ENCODE peak calls at places on chromosomes 2 and 18, in nine cellular contexts. One of them, this sample, is unnamed.

GRCh38 chr2:68291317-68291716 is 28.4 kb downstream of the CNRIP1 start:
- DNase-seq in choroid plexus epithelial cell: no peak
- DNase-seq in stomach: no peak
- DNase-seq in GM13976: no peak
- DNase-seq in kidney epithelial cell: no peak
- DNase-seq in right atrium auricular region: no peak
- DNase-seq in ovary: no peak
- DNase-seq in neural progenitor cell: no peak
- DNase-seq in cardiac fibroblast: no peak
- DNase-seq in this sample: no peak

GRCh38 chr2:127859712-127860085 is 1.7 kb upstream of the POLR2D start:
- DNase-seq in choroid plexus epithelial cell: peak
- DNase-seq in stomach: peak
- DNase-seq in GM13976: peak
- DNase-seq in kidney epithelial cell: no peak
- DNase-seq in right atrium auricular region: no peak
- DNase-seq in ovary: no peak
- DNase-seq in neural progenitor cell: peak
- DNase-seq in cardiac fibroblast: no peak
- DNase-seq in this sample: peak

GRCh38 chr2:203500951-203501350 is 34.1 kb downstream of the RAPH1 start:
- DNase-seq in choroid plexus epithelial cell: no peak
- DNase-seq in stomach: no peak
- DNase-seq in GM13976: no peak
- DNase-seq in kidney epithelial cell: no peak
- DNase-seq in right atrium auricular region: no peak
- DNase-seq in ovary: no peak
- DNase-seq in neural progenitor cell: no peak
- DNase-seq in cardiac fibroblast: no peak
- DNase-seq in this sample: no peak

GRCh38 chr2:200408428-200409311 is 101.2 kb downstream of the KCTD18 start:
- DNase-seq in choroid plexus epithelial cell: peak
- DNase-seq in stomach: peak
- DNase-seq in GM13976: no peak
- DNase-seq in kidney epithelial cell: peak
- DNase-seq in right atrium auricular region: no peak
- DNase-seq in ovary: no peak
- DNase-seq in neural progenitor cell: no peak
- DNase-seq in cardiac fibroblast: peak
- DNase-seq in this sample: no peak

GRCh38 chr2:69067866-69068265 is 54.9 kb downstream of the ANTXR1 start:
- DNase-seq in choroid plexus epithelial cell: no peak
- DNase-seq in stomach: no peak
- DNase-seq in GM13976: no peak
- DNase-seq in kidney epithelial cell: no peak
- DNase-seq in right atrium auricular region: no peak
- DNase-seq in ovary: no peak
- DNase-seq in neural progenitor cell: no peak
- DNase-seq in cardiac fibroblast: no peak
- DNase-seq in this sample: no peak

GRCh38 chr2:203582468-203582867 is 47.4 kb upstream of the RAPH1 start:
- DNase-seq in choroid plexus epithelial cell: peak
- DNase-seq in stomach: no peak
- DNase-seq in GM13976: no peak
- DNase-seq in kidney epithelial cell: no peak
- DNase-seq in right atrium auricular region: no peak
- DNase-seq in ovary: no peak
- DNase-seq in neural progenitor cell: no peak
- DNase-seq in cardiac fibroblast: peak
- DNase-seq in this sample: no peak

GRCh38 chr18:34131008-34131407 is 93.7 kb downstream of the NOL4 start:
- DNase-seq in choroid plexus epithelial cell: no peak
- DNase-seq in stomach: no peak
- DNase-seq in GM13976: no peak
- DNase-seq in kidney epithelial cell: no peak
- DNase-seq in right atrium auricular region: no peak
- DNase-seq in ovary: no peak
- DNase-seq in neural progenitor cell: no peak
- DNase-seq in cardiac fibroblast: no peak
- DNase-seq in this sample: no peak

GRCh38 chr2:229475753-229476152 is 204.7 kb upstream of the PID1 start:
- DNase-seq in choroid plexus epithelial cell: no peak
- DNase-seq in stomach: no peak
- DNase-seq in GM13976: no peak
- DNase-seq in kidney epithelial cell: no peak
- DNase-seq in right atrium auricular region: no peak
- DNase-seq in ovary: no peak
- DNase-seq in neural progenitor cell: no peak
- DNase-seq in cardiac fibroblast: no peak
- DNase-seq in this sample: no peak

GRCh38 chr18:70555046-70555445 is 266.2 kb downstream of the SOCS6 start:
- DNase-seq in choroid plexus epithelial cell: no peak
- DNase-seq in stomach: no peak
- DNase-seq in GM13976: no peak
- DNase-seq in kidney epithelial cell: no peak
- DNase-seq in right atrium auricular region: no peak
- DNase-seq in ovary: no peak
- DNase-seq in neural progenitor cell: no peak
- DNase-seq in cardiac fibroblast: no peak
- DNase-seq in this sample: no peak

GRCh38 chr18:9838144-9838877 is 47.5 kb upstream of the TXNDC2 start:
- DNase-seq in choroid plexus epithelial cell: peak
- DNase-seq in stomach: no peak
- DNase-seq in GM13976: no peak
- DNase-seq in kidney epithelial cell: no peak
- DNase-seq in right atrium auricular region: no peak
- DNase-seq in ovary: no peak
- DNase-seq in neural progenitor cell: peak
- DNase-seq in cardiac fibroblast: no peak
- DNase-seq in this sample: no peak

GRCh38 chr2:38446418-38446817 is 69.3 kb upstream of the ATL2 start:
- DNase-seq in choroid plexus epithelial cell: no peak
- DNase-seq in stomach: no peak
- DNase-seq in GM13976: no peak
- DNase-seq in kidney epithelial cell: no peak
- DNase-seq in right atrium auricular region: no peak
- DNase-seq in ovary: no peak
- DNase-seq in neural progenitor cell: peak
- DNase-seq in cardiac fibroblast: no peak
- DNase-seq in this sample: no peak

GRCh38 chr2:145597011-145597410 is 1077.1 kb upstream of the ZEB2 start:
- DNase-seq in choroid plexus epithelial cell: peak
- DNase-seq in stomach: no peak
- DNase-seq in GM13976: no peak
- DNase-seq in kidney epithelial cell: no peak
- DNase-seq in right atrium auricular region: no peak
- DNase-seq in ovary: no peak
- DNase-seq in neural progenitor cell: no peak
- DNase-seq in cardiac fibroblast: no peak
- DNase-seq in this sample: no peak

DNA sequence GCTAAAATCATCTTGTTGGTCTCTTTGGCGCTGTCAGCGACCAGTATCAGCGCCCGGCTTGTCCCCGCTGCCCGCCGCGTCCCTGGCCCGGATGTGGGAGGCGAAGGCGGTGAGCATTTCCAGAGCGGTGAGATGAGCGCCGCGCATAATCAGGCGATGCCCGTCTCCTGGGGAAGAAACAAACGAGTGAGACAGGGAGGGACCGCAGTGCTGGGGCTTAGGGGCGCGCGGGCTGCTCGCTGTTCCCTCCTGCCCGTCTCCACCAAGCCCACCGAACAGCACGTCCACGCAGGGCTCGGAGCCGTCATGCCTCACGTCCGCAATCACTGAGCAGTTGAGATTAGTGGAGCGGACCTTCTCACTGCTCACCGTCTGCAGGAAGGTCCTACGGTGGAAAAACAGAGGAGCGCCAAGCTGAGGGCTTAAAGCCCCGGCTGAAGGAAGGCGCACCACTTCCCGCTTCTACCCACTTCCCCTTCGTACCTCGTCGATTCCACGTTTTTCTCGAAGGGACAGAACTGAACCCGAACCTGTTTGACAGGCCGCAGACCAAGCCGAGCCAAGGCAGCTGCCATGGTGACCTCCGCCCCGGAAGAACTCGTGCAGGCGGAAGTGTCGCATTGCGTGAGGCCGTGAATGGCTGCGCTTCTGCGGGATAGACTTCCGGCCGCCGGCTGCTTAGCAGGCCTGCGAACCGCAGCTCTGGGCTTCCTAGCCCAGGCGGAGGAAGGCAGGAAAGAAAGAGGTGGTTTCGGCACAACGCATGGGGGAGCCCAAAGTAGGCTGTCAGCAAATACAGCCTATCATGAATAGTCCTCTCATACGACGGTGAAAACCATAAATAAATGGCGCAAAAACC is at the start of gene MRPL53:
- DNase-seq in choroid plexus epithelial cell: peak
- DNase-seq in stomach: peak
- DNase-seq in GM13976: peak
- DNase-seq in kidney epithelial cell: peak
- DNase-seq in right atrium auricular region: peak
- DNase-seq in ovary: peak
- DNase-seq in neural progenitor cell: peak
- DNase-seq in cardiac fibroblast: peak
- DNase-seq in this sample: peak
- TF ChIP-seq CTCF in choroid plexus epithelial cell: no peak
- TF ChIP-seq CTCF in stomach: no peak
- TF ChIP-seq CTCF in GM13976: no peak
- TF ChIP-seq CTCF in kidney epithelial cell: no peak
- TF ChIP-seq CTCF in right atrium auricular region: no peak
- TF ChIP-seq CTCF in ovary: no peak
- TF ChIP-seq CTCF in neural progenitor cell: no peak
- TF ChIP-seq CTCF in cardiac fibroblast: no peak
- TF ChIP-seq CTCF in this sample: no peak

GRCh38 chr2:233384017-233384416 is 29.7 kb downstream of the DGKD start:
- DNase-seq in choroid plexus epithelial cell: no peak
- DNase-seq in stomach: no peak
- DNase-seq in GM13976: no peak
- DNase-seq in kidney epithelial cell: no peak
- DNase-seq in right atrium auricular region: no peak
- DNase-seq in ovary: no peak
- DNase-seq in neural progenitor cell: no peak
- DNase-seq in cardiac fibroblast: no peak
- DNase-seq in this sample: peak
- TF ChIP-seq CTCF in choroid plexus epithelial cell: peak
- TF ChIP-seq CTCF in stomach: no peak
- TF ChIP-seq CTCF in GM13976: no peak
- TF ChIP-seq CTCF in kidney epithelial cell: no peak
- TF ChIP-seq CTCF in right atrium auricular region: no peak
- TF ChIP-seq CTCF in ovary: no peak
- TF ChIP-seq CTCF in neural progenitor cell: no peak
- TF ChIP-seq CTCF in cardiac fibroblast: peak
- TF ChIP-seq CTCF in this sample: no peak

GRCh38 chr2:195656859-195657633 is at the start of gene SLC39A10:
- DNase-seq in choroid plexus epithelial cell: peak
- DNase-seq in stomach: peak
- DNase-seq in GM13976: peak
- DNase-seq in kidney epithelial cell: peak
- DNase-seq in right atrium auricular region: peak
- DNase-seq in ovary: peak
- DNase-seq in neural progenitor cell: peak
- DNase-seq in cardiac fibroblast: peak
- DNase-seq in this sample: peak
- TF ChIP-seq CTCF in choroid plexus epithelial cell: peak
- TF ChIP-seq CTCF in stomach: peak
- TF ChIP-seq CTCF in GM13976: no peak
- TF ChIP-seq CTCF in kidney epithelial cell: no peak
- TF ChIP-seq CTCF in right atrium auricular region: no peak
- TF ChIP-seq CTCF in ovary: peak
- TF ChIP-seq CTCF in neural progenitor cell: peak
- TF ChIP-seq CTCF in cardiac fibroblast: no peak
- TF ChIP-seq CTCF in this sample: peak

DNA sequence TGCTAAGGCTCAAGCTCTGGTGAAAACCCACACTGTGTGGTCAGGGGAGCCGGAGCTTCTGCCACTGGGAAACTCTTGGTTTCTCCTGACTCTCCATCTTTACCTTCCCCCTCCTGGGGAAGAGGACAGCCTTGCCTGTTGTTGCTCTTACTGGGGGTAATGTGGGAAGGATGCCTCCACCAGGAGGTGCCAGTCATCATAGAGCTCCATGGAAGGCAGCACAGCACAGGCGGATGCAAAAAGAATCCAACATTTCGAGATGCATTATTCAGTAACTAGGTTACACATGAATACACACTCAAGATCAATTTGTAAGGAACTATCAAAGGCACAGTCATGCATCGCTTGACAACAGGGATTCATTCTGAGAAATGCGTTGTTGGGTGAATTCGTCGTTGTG is 322.6 kb downstream of the AFF3 start:
- DNase-seq in choroid plexus epithelial cell: peak
- DNase-seq in stomach: no peak
- DNase-seq in GM13976: no peak
- DNase-seq in kidney epithelial cell: peak
- DNase-seq in right atrium auricular region: no peak
- DNase-seq in ovary: no peak
- DNase-seq in neural progenitor cell: peak
- DNase-seq in cardiac fibroblast: no peak
- DNase-seq in this sample: no peak
- TF ChIP-seq CTCF in choroid plexus epithelial cell: peak
- TF ChIP-seq CTCF in stomach: no peak
- TF ChIP-seq CTCF in GM13976: no peak
- TF ChIP-seq CTCF in kidney epithelial cell: peak
- TF ChIP-seq CTCF in right atrium auricular region: no peak
- TF ChIP-seq CTCF in ovary: no peak
- TF ChIP-seq CTCF in neural progenitor cell: peak
- TF ChIP-seq CTCF in cardiac fibroblast: peak
- TF ChIP-seq CTCF in this sample: no peak